ENCODE peak calls at places on chromosomes 2 and 18, in nine cellular contexts. O is body of pancreas; Z is IMR-90; Y is CD8-positive, alpha-beta memory T cell; U is CD4-positive, alpha-beta memory T cell; D is endodermal cell; I is tibial artery; V is neural progenitor cell; M is tibial nerve. L is an unnamed sample. For H3K27me3 and H3K36me3, the result is how much of the 10 kb centered on the place peaks cover.

GRCh38 chr2:15810451-15811150 is 129.7 kb upstream of the MYCN start:
- DNase-seq in O (no peak), Z (no peak), Y (no peak), U (no peak), D (no peak), I (no peak), V (no peak), M (no peak), L (no peak)

GRCh38 chr2:45770773-45771172 is 119.3 kb downstream of the PRKCE start:
- DNase-seq in O (no peak), Z (peak), Y (no peak), U (no peak), D (no peak), I (no peak), V (no peak), M (no peak), L (no peak)

GRCh38 chr2:216211614-216212013 is 102.5 kb downstream of the XRCC5 start:
- DNase-seq in O (no peak), Z (no peak), Y (no peak), U (no peak), D (no peak), I (no peak), V (no peak), M (no peak), L (no peak)

GRCh38 chr2:118974103-118974911 is 32.3 kb downstream of the MARCO start:
- DNase-seq in O (peak), Z (peak), Y (no peak), U (no peak), D (peak), I (no peak), V (no peak), M (no peak), L (no peak)

GRCh38 chr2:237996041-237996593 is 29.3 kb downstream of the UBE2F start:
- DNase-seq in O (no peak), Z (peak), Y (no peak), U (no peak), D (no peak), I (no peak), V (no peak), M (no peak), L (no peak)

GRCh38 chr2:222399038-222399783 is 25.1 kb upstream of the SGPP2 start:
- DNase-seq in O (no peak), Z (no peak), Y (no peak), U (no peak), D (no peak), I (no peak), V (no peak), M (no peak), L (no peak)

GRCh38 chr2:129957891-129958290 is 21.6 kb upstream of the RAB6C start:
- DNase-seq in O (no peak), Z (no peak), Y (no peak), U (no peak), D (no peak), I (no peak), V (no peak), M (no peak), L (no peak)

GRCh38 chr2:113198790-113199612 is 25.2 kb downstream of the PSD4 start:
- DNase-seq in O (peak), Z (peak), Y (peak), U (peak), D (peak), I (peak), V (peak), M (peak), L (peak)

GRCh38 chr2:11807156-11808015 is 61.0 kb downstream of the LPIN1 start:
- DNase-seq in O (no peak), Z (no peak), Y (no peak), U (no peak), D (no peak), I (no peak), V (no peak), M (no peak), L (no peak)

GRCh38 chr2:12733846-12734245 is 17.1 kb downstream of the TRIB2 start:
- DNase-seq in O (peak), Z (no peak), Y (no peak), U (no peak), D (no peak), I (no peak), V (no peak), M (peak), L (no peak)

GRCh38 chr2:200843993-200844948 is 20.2 kb downstream of the CLK1 start:
- DNase-seq in O (no peak), Z (no peak), Y (no peak), U (no peak), D (no peak), I (no peak), V (no peak), M (no peak), L (no peak)

GRCh38 chr18:67514901-67515540 is 1.5 kb downstream of the DSEL start:
- DNase-seq in O (no peak), Z (peak), Y (no peak), U (no peak), D (no peak), I (no peak), V (no peak), M (no peak), L (no peak)

GRCh38 chr18:48778344-48779011 is 172.3 kb downstream of the SMAD7 start:
- DNase-seq in O (no peak), Z (no peak), Y (no peak), U (no peak), D (no peak), I (no peak), V (no peak), M (no peak), L (no peak)

GRCh38 chr2:216426166-216426777 is 14.0 kb downstream of the SMARCAL1 start:
- DNase-seq in O (no peak), Z (no peak), Y (no peak), U (no peak), D (no peak), I (no peak), V (no peak), M (no peak), L (no peak)

GRCh38 chr2:3025984-3026383 is 351.6 kb downstream of the EIPR1 start:
- DNase-seq in O (no peak), Z (no peak), Y (no peak), U (no peak), D (peak), I (no peak), V (no peak), M (no peak), L (no peak)

GRCh38 chr2:230930149-230930780 is 5.2 kb upstream of the GPR55 start:
- DNase-seq in O (no peak), Z (no peak), Y (no peak), U (no peak), D (peak), I (no peak), V (no peak), M (no peak), L (no peak)

GRCh38 chr2:1744446-1745170 is at the start of gene PXDN:
- DNase-seq in O (no peak), Z (peak), Y (no peak), U (no peak), D (peak), I (no peak), V (peak), M (no peak), L (peak)

GRCh38 chr2:73043978-73044832 is 27.3 kb downstream of the SFXN5 start:
- DNase-seq in O (no peak), Z (no peak), Y (no peak), U (no peak), D (no peak), I (no peak), V (no peak), M (no peak), L (no peak)

GRCh38 chr2:201680743-201681142 is 17.7 kb downstream of the MPP4 start:
- DNase-seq in O (no peak), Z (no peak), Y (no peak), U (no peak), D (peak), I (no peak), V (peak), M (no peak), L (peak)

GRCh38 chr2:228657807-228658402 is 476.4 kb upstream of the SPHKAP start:
- DNase-seq in O (no peak), Z (peak), Y (no peak), U (no peak), D (no peak), I (no peak), V (peak), M (no peak), L (no peak)

GRCh38 chr2:70935468-70936164 is at the start of gene ATP6V1B1:
- DNase-seq in O (no peak), Z (no peak), Y (no peak), U (no peak), D (peak), I (no peak), V (peak), M (no peak), L (peak)
- H3K27me3 ChIP-seq in O (under half), Z (under half), Y (under half), U (under half), D (under half), I (under half), V (under half), M (under half), L (under half)

DNA sequence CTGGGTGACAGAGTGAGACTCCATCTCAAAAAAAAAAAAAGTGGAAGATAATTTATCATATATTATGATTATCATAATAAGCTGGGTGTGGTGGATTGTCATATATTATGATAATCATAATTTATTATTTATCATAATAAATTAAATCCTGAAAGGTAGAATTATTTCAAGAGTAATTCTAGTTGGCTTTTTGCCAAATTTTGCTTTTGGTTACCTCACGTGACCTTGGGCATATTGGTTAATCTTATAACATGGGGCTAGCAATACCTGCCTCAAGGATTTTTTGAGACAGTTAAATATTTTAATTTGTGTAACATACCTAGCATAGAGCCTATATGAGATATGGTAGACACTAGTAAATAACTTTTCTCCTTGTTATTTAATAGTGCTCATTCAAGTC is 111.3 kb upstream of the TTC27 start:
- DNase-seq in O (no peak), Z (no peak), Y (no peak), U (no peak), D (no peak), I (no peak), V (no peak), M (no peak), L (no peak)
- H3K36me3 ChIP-seq in O (under half), Z (under half), Y (under half), U (under half), D (half or more), I (under half), V (under half), M (under half), L (under half)

DNA sequence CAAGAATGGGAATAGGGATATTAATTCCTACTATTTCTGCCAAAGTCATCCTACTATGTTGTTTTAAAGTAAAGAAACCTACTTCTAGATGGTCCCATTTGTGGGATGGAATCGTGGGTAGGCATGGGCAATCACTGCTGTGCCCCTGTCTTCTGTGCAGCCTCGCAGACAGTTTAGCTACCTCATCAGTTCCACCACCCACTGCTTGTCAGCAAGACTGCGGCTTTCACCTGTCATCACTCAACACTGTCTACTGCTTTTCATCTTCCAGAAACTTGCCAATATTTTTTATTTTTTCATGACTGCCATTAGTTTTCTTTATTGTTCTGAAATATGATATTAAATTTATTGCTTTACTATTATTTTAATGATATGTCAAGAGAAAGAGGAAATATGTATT is 368.1 kb upstream of the KYNU start:
- DNase-seq in O (no peak), Z (no peak), Y (no peak), U (no peak), D (no peak), I (no peak), V (no peak), M (no peak), L (no peak)
- H3K27me3 ChIP-seq in O (under half), Z (under half), Y (under half), U (under half), D (under half), I (under half), V (under half), M (under half), L (under half)

GRCh38 chr2:241324775-241325174 is 9.1 kb downstream of the SEPTIN2 start:
- DNase-seq in O (no peak), Z (no peak), Y (no peak), U (no peak), D (no peak), I (no peak), V (no peak), M (no peak), L (no peak)

GRCh38 chr2:241330616-241330981 is 14.9 kb downstream of the SEPTIN2 start:
- DNase-seq in O (no peak), Z (no peak), Y (no peak), U (no peak), D (no peak), I (no peak), V (no peak), M (no peak), L (no peak)

GRCh38 chr2:241334813-241335212 is 19.1 kb downstream of the SEPTIN2 start:
- DNase-seq in O (no peak), Z (no peak), Y (no peak), U (no peak), D (no peak), I (no peak), V (no peak), M (no peak), L (no peak)

GRCh38 chr2:241325257-241325656 is 9.5 kb downstream of the SEPTIN2 start:
- DNase-seq in O (no peak), Z (no peak), Y (no peak), U (no peak), D (no peak), I (no peak), V (no peak), M (no peak), L (no peak)

GRCh38 chr2:241329669-241330615 is 14.2 kb downstream of the SEPTIN2 start:
- DNase-seq in O (no peak), Z (no peak), Y (no peak), U (no peak), D (peak), I (no peak), V (no peak), M (no peak), L (no peak)
- H3K36me3 ChIP-seq in O (under half), Z (under half), Y (under half), U (under half), D (half or more), I (under half), V (under half), M (under half), L (under half)

GRCh38 chr2:88212251-88212790 is 42.2 kb downstream of the THNSL2 start:
- DNase-seq in O (no peak), Z (peak), Y (no peak), U (no peak), D (peak), I (no peak), V (peak), M (no peak), L (no peak)

GRCh38 chr2:88214631-88215030 is 44.5 kb downstream of the THNSL2 start:
- DNase-seq in O (no peak), Z (no peak), Y (no peak), U (no peak), D (no peak), I (no peak), V (no peak), M (no peak), L (no peak)

GRCh38 chr2:88218971-88219370 is 48.8 kb downstream of the THNSL2 start:
- DNase-seq in O (no peak), Z (no peak), Y (no peak), U (no peak), D (peak), I (no peak), V (peak), M (no peak), L (no peak)

GRCh38 chr2:88220733-88221132 is 50.6 kb downstream of the THNSL2 start:
- DNase-seq in O (no peak), Z (no peak), Y (no peak), U (no peak), D (peak), I (no peak), V (peak), M (no peak), L (no peak)

DNA sequence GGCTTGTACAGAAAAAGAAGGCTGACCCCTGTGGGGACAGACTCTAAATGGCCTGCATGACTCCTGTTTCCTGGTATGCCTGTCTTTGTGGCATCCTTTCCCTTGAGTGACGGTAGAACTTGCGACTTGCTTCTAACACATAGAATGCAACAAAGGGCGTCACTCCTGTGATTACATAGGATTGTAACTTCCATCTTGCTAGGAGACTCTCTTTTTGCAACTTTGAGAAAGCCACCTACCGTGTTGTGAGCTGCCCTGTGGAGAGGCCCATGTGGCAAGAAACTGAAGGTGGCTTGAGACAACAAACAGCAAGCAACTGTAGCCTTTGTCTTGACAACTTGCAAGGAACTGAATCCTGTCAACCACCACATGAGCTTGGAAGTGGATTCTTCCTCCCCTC is 46.5 kb downstream of the THNSL2 start:
- DNase-seq in O (no peak), Z (no peak), Y (no peak), U (no peak), D (peak), I (no peak), V (peak), M (no peak), L (no peak)
- H3K27me3 ChIP-seq in O (under half), Z (under half), Y (under half), U (under half), D (under half), I (under half), V (under half), M (under half), L (under half)

L was measured in colonic mucosa.